ENCODE peak calls at places on chromosomes 1 and 21, in six cellular contexts. U is GM20000, I is H9, S is PC-3, T is A549, G is stomach. D is an unnamed sample.

GRCh38 chr1:2300851-2301606 is 72.9 kb downstream of the SKI start:
- DNase-seq in U (peak; percentile 86), I (no peak), S (no peak), T (no peak), G (peak; percentile 74), D (no peak)

GRCh38 chr1:184423649-184424048 is 36.8 kb downstream of the C1orf21 start:
- DNase-seq in U (no peak), I (no peak), S (no peak), T (no peak), G (no peak), D (no peak)

GRCh38 chr1:41496080-41497055 is 11.9 kb upstream of the EDN2 start:
- DNase-seq in U (peak; percentile 84), I (peak; percentile 91), S (peak; percentile 95), T (no peak), G (peak; percentile 92), D (peak; percentile 88)

GRCh38 chr21:41449613-41450012 is 23.6 kb downstream of the MX1 start:
- DNase-seq in U (no peak), I (no peak), S (no peak), T (no peak), G (peak; percentile 0), D (no peak)

GRCh38 chr1:211356723-211357418 is 30.2 kb downstream of the TRAF5 start:
- DNase-seq in U (no peak), I (no peak), S (no peak), T (no peak), G (no peak), D (peak; percentile 76)

GRCh38 chr1:51734899-51735745 is 118.2 kb downstream of the OSBPL9 start:
- DNase-seq in U (no peak), I (no peak), S (no peak), T (no peak), G (no peak), D (no peak)

GRCh38 chr1:35631396-35631795 is 9.9 kb downstream of the PSMB2 start:
- DNase-seq in U (no peak), I (no peak), S (no peak), T (no peak), G (no peak), D (no peak)

GRCh38 chr1:13746342-13746741 is 46.4 kb downstream of the PRDM2 start:
- DNase-seq in U (no peak), I (no peak), S (no peak), T (no peak), G (no peak), D (no peak)

GRCh38 chr1:72848997-72849396 is 566.7 kb upstream of the NEGR1 start:
- DNase-seq in U (no peak), I (no peak), S (no peak), T (no peak), G (no peak), D (no peak)

GRCh38 chr1:166378805-166379204 is 212.0 kb upstream of the FAM78B start:
- DNase-seq in U (no peak), I (no peak), S (peak; percentile 28), T (no peak), G (no peak), D (no peak)

GRCh38 chr1:174112489-174113162 is 46.7 kb upstream of the RABGAP1L start:
- DNase-seq in U (no peak), I (no peak), S (no peak), T (no peak), G (no peak), D (no peak)

GRCh38 chr1:17909634-17910033 is 154.5 kb downstream of the ACTL8 start:
- DNase-seq in U (no peak), I (peak; percentile 72), S (peak; percentile 41), T (no peak), G (no peak), D (peak; percentile 42)

GRCh38 chr1:180603850-180604226 is 28.0 kb upstream of the XPR1 start:
- DNase-seq in U (no peak), I (no peak), S (no peak), T (no peak), G (no peak), D (no peak)

GRCh38 chr1:168485048-168485447 is 58.7 kb downstream of the XCL2 start:
- DNase-seq in U (no peak), I (no peak), S (no peak), T (no peak), G (no peak), D (no peak)

GRCh38 chr1:111448482-111448917 is 556 bp downstream of the WDR77 start:
- DNase-seq in U (peak; percentile 13), I (no peak), S (peak; percentile 34), T (peak; percentile 19), G (no peak), D (peak; percentile 45)

GRCh38 chr1:3084154-3084553 is 15.2 kb downstream of the PRDM16 start:
- DNase-seq in U (no peak), I (no peak), S (no peak), T (no peak), G (no peak), D (no peak)

GRCh38 chr21:42698730-42699129 is 45.3 kb downstream of the PDE9A start:
- DNase-seq in U (no peak), I (no peak), S (no peak), T (no peak), G (no peak), D (no peak)

GRCh38 chr1:196860323-196860884 is 27.4 kb upstream of the CFHR4 start:
- DNase-seq in U (no peak), I (no peak), S (no peak), T (no peak), G (no peak), D (no peak)

GRCh38 chr1:944341-945325 is 14.4 kb downstream of the NOC2L start:
- DNase-seq in U (no peak), I (no peak), S (no peak), T (no peak), G (no peak), D (no peak)

GRCh38 chr1:160834945-160835565 is 27.6 kb downstream of the CD244 start:
- DNase-seq in U (peak; percentile 36), I (no peak), S (peak; percentile 77), T (peak; percentile 41), G (no peak), D (peak; percentile 63)

GRCh38 chr21:27564684-27565280 is 597.9 kb upstream of the ADAMTS5 start:
- DNase-seq in U (no peak), I (peak; percentile 38), S (peak; percentile 52), T (no peak), G (peak; percentile 40), D (peak; percentile 51)

GRCh38 chr21:41582298-41582840 is 74.4 kb upstream of the TMPRSS2 start:
- DNase-seq in U (no peak), I (no peak), S (no peak), T (no peak), G (peak; percentile 23), D (no peak)

GRCh38 chr1:9542425-9542824 is 3.2 kb downstream of the SLC25A33 start:
- DNase-seq in U (no peak), I (no peak), S (peak; percentile 34), T (no peak), G (no peak), D (peak; percentile 40)

GRCh38 chr1:21318714-21319159 is 28.5 kb upstream of the ECE1 start:
- DNase-seq in U (no peak), I (no peak), S (no peak), T (no peak), G (peak; percentile 77), D (no peak)

GRCh38 chr1:36863500-36863899 is 170.8 kb downstream of the GRIK3 start:
- DNase-seq in U (no peak), I (no peak), S (no peak), T (no peak), G (no peak), D (no peak)

GRCh38 chr1:36865080-36865900 is 169.0 kb downstream of the GRIK3 start:
- DNase-seq in U (no peak), I (no peak), S (no peak), T (no peak), G (no peak), D (no peak)

GRCh38 chr1:36866168-36866814 is 168.0 kb downstream of the GRIK3 start:
- DNase-seq in U (no peak), I (no peak), S (no peak), T (no peak), G (no peak), D (no peak)

GRCh38 chr1:36863061-36863460 is 171.3 kb downstream of the GRIK3 start:
- DNase-seq in U (no peak), I (no peak), S (no peak), T (no peak), G (no peak), D (no peak)

DNA sequence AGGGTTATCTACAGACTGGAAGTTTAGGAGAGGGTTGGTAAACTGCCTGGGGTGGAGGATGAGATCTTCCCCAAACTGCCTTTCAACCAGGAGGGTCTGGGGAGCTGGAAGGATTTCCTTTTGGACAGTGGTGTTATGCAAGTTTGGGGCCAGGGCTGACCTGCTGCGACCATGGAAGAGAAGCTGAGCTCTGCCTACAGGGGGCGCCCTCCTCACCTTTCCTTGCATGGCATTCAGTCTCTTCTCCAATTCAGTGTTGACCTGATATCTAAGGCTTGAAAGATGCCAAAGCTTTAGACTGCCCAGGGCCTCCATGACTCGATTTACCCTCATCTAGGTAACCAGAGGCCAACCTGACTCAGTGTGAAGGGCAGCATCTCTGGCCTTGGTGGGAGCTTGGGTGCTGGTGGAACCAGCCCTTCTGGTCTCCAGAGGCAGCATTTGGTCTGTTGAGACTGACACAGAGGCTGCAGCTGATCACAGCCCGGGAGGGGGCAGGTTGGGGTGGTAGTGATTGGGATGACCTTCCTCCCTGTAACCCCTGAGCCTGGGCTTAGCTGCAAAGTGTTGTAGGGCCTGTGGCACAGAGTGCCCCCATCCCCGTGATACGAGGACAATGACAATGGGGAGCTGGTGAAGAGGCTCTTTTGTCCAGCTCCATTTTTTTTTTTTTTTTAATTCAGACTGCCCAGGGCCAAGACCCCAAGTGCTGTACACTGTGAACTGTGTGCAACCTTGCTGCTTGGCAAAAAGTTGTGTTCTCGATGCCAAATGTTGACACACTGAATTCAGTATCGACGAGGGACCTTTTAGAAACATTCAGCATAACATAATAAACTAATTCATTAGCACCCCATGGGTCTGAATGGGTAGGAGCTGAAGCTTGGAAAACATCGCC is 169.9 kb downstream of the GRIK3 start:
- DNase-seq in U (peak; percentile 38), I (peak; percentile 64), S (no peak), T (no peak), G (no peak), D (no peak)
- TF ChIP-seq CTCF in U (peak; percentile 61), I (peak; percentile 88), S (peak; percentile 55), T (no peak), G (no peak), D (peak; percentile 11)

GRCh38 chr1:82565146-82565545 is 764.4 kb downstream of the ADGRL2 start:
- DNase-seq in U (no peak), I (peak; percentile 34), S (peak; percentile 48), T (no peak), G (no peak), D (peak; percentile 80)
- TF ChIP-seq CTCF in U (no peak), I (peak; percentile 15), S (no peak), T (no peak), G (no peak), D (no peak)

GRCh38 chr1:46575778-46576177 is 24.3 kb upstream of the KNCN start:
- DNase-seq in U (no peak), I (no peak), S (no peak), T (no peak), G (no peak), D (no peak)
- TF ChIP-seq CTCF in U (no peak), I (no peak), S (no peak), T (no peak), G (no peak), D (no peak)

DNA sequence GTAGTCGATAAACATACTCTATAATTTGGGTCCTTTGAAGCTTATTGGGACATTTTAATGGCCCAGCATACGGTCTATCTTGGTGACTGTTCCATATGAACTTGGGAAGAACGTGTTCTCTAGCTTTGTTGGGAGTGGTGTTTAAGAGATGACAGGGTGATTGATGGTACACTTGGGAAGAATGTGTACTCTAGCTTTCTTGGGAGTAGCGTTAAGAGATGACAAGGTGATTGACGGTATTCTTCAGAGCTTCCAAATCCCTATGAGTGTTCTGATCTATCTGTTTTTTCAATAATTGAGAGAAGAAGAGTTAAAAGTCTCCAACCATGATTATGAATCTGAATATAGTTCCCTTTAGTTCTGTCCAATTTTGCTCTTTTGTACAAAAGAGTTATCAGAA is 9.4 kb downstream of the NPHP4 start:
- DNase-seq in U (no peak), I (no peak), S (no peak), T (no peak), G (no peak), D (peak; percentile 18)
- TF ChIP-seq CTCF in U (no peak), I (no peak), S (no peak), T (no peak), G (no peak), D (no peak)

D was measured in MCF 10A.